ENCODE peak calls at places on chromosomes 13 and 19, in eight cellular contexts. J is stimulated activated CD4-positive, alpha-beta T cell treated with anti-CD3 and anti-CD28 coated beads, Interleukin-1b, Interleukin-23, amount 100 ng/mL, for 1 hour; R is RPMI7951; V is mucosa of descending colon; B is IMR-90; G is GM23338; D is brain microvascular endothelial cell; I is activated T-cell treated with anti-CD3 and anti-CD28 coated beads, Interleukin-2, amount 50 U/mL, for 72 hours. C is an unnamed sample.

GRCh38 chr13:90868321-90868920 is 479.1 kb upstream of the MIR17HG start:
- DNase-seq in B (peak; percentile 11), G (peak; percentile 48), R (peak; percentile 7), J (no peak), D (peak; percentile 40), V (no peak), I (no peak), C (no peak)

GRCh38 chr19:29881386-29881785 is 60.7 kb upstream of the URI1 start:
- DNase-seq in J (no peak), B (peak; percentile 18), G (no peak), R (peak; percentile 58), D (peak; percentile 14), V (no peak), I (no peak), C (no peak)

GRCh38 chr19:29680447-29680846 is 15.2 kb downstream of the PLEKHF1 start:
- DNase-seq in R (peak; percentile 18), J (peak; percentile 56), G (no peak), V (peak; percentile 78), D (no peak), B (no peak), I (peak; percentile 88), C (peak; percentile 95)

GRCh38 chr19:33514885-33515485 is 6.6 kb downstream of the PEPD start:
- DNase-seq in V (peak; percentile 35), I (no peak), G (no peak), J (no peak), R (no peak), B (peak; percentile 32), D (peak; percentile 25), C (peak; percentile 85)

GRCh38 chr13:30676672-30677071 is 58.7 kb upstream of the ALOX5AP start:
- DNase-seq in V (no peak), I (no peak), G (peak; percentile 22), B (peak; percentile 47), D (no peak), R (peak; percentile 61), J (no peak), C (no peak)

GRCh38 chr13:23956106-23956505 is 58.8 kb upstream of the C1QTNF9B start:
- DNase-seq in I (peak; percentile 48), D (peak; percentile 46), J (no peak), G (no peak), R (peak; percentile 27), B (peak; percentile 55), V (no peak), C (no peak)

GRCh38 chr19:46016426-46017094 is 6.3 kb downstream of the PGLYRP1 start:
- DNase-seq in G (peak; percentile 94), I (peak; percentile 84), V (peak; percentile 90), D (peak; percentile 52), B (peak; percentile 68), R (peak; percentile 72), J (peak; percentile 65), C (peak; percentile 74)

GRCh38 chr19:6376512-6377193 is 920 bp upstream of the PSPN start:
- DNase-seq in B (no peak), V (no peak), G (no peak), I (no peak), D (no peak), R (no peak), J (no peak), C (no peak)

GRCh38 chr19:1130801-1131717 is 27.3 kb downstream of the GPX4 start:
- DNase-seq in V (peak; percentile 63), I (peak; percentile 41), D (no peak), B (no peak), J (no peak), G (no peak), R (no peak), C (peak; percentile 81)

GRCh38 chr13:49441846-49442245 is 2.0 kb downstream of the CAB39L start:
- DNase-seq in G (no peak), R (no peak), I (no peak), J (no peak), B (peak; percentile 85), D (no peak), V (no peak), C (no peak)